ENCODE peak calls at places on chromosomes 4 and X, in six cellular contexts. One of them, this sample, is unnamed.
A peak's percentile ranks its signal among the peaks of the same experiment; 100 is the strongest.

GRCh38 chr4:100168521-100168920 is 21.7 kb downstream of the DDIT4L start:
- DNase-seq in HCT116: no peak
- DNase-seq in IMR-90: peak; percentile 63
- DNase-seq in astrocyte: peak; percentile 25
- DNase-seq in mammary epithelial cell: no peak
- DNase-seq in GM23338: no peak
- DNase-seq in this sample: peak; percentile 40

GRCh38 chr4:93828830-93829530 is 427 bp downstream of the ATOH1 start:
- DNase-seq in HCT116: no peak
- DNase-seq in IMR-90: no peak
- DNase-seq in astrocyte: no peak
- DNase-seq in mammary epithelial cell: no peak
- DNase-seq in GM23338: peak; percentile 82
- DNase-seq in this sample: no peak

GRCh38 chr4:156293657-156294297 is 340.1 kb upstream of the CTSO start:
- DNase-seq in HCT116: no peak
- DNase-seq in IMR-90: peak; percentile 93
- DNase-seq in astrocyte: peak; percentile 90
- DNase-seq in mammary epithelial cell: peak; percentile 71
- DNase-seq in GM23338: no peak
- DNase-seq in this sample: peak; percentile 94

GRCh38 chr4:129378346-129378745 is 282.4 kb downstream of the C4orf33 start:
- DNase-seq in HCT116: no peak
- DNase-seq in IMR-90: no peak
- DNase-seq in astrocyte: no peak
- DNase-seq in mammary epithelial cell: no peak
- DNase-seq in GM23338: no peak
- DNase-seq in this sample: no peak

GRCh38 chr4:185849543-185850185 is 37.7 kb upstream of the SORBS2 start:
- DNase-seq in HCT116: no peak
- DNase-seq in IMR-90: no peak
- DNase-seq in astrocyte: no peak
- DNase-seq in mammary epithelial cell: no peak
- DNase-seq in GM23338: no peak
- DNase-seq in this sample: no peak

GRCh38 chrX:3345281-3346081 is 971 bp downstream of the MXRA5 start:
- DNase-seq in HCT116: no peak
- DNase-seq in IMR-90: no peak
- DNase-seq in astrocyte: peak; percentile 44
- DNase-seq in mammary epithelial cell: peak; percentile 63
- DNase-seq in GM23338: peak; percentile 71
- DNase-seq in this sample: peak; percentile 56

GRCh38 chr4:102543030-102543505 is 41.9 kb downstream of the NFKB1 start:
- DNase-seq in HCT116: no peak
- DNase-seq in IMR-90: no peak
- DNase-seq in astrocyte: no peak
- DNase-seq in mammary epithelial cell: peak; percentile 58
- DNase-seq in GM23338: no peak
- DNase-seq in this sample: no peak

GRCh38 chr4:102165584-102165983 is 179.7 kb downstream of the SLC39A8 start:
- DNase-seq in HCT116: no peak
- DNase-seq in IMR-90: no peak
- DNase-seq in astrocyte: no peak
- DNase-seq in mammary epithelial cell: no peak
- DNase-seq in GM23338: peak; percentile 14
- DNase-seq in this sample: no peak

GRCh38 chr4:36386691-36387090 is 105.3 kb downstream of the DTHD1 start:
- DNase-seq in HCT116: no peak
- DNase-seq in IMR-90: no peak
- DNase-seq in astrocyte: no peak
- DNase-seq in mammary epithelial cell: no peak
- DNase-seq in GM23338: no peak
- DNase-seq in this sample: no peak

DNA sequence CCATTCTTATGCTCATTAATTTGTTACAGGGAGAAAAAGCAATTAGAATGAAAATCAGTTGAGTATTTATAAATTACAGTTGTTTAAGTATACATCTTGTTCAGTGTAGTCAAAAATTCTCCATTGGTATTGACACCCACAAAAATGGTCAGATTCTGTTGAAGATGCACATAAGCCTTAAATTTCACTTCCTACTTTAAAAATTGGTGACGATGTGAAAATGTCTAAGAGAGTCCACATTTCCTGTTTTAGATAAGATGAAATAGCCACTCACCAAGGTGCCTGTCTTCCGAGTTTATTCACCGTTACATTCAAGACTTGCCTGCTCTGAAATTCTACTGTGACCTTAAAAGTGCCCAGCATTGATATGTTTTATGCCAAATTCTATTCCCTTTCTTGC is 93.6 kb downstream of the GPR143 start:
- DNase-seq in HCT116: no peak
- DNase-seq in IMR-90: no peak
- DNase-seq in astrocyte: no peak
- DNase-seq in mammary epithelial cell: no peak
- DNase-seq in GM23338: no peak
- DNase-seq in this sample: no peak
- H2AFZ ChIP-seq in HCT116: no peak overlapping the region
- H2AFZ ChIP-seq in IMR-90: no peak overlapping the region
- H2AFZ ChIP-seq in astrocyte: no peak overlapping the region
- H2AFZ ChIP-seq in mammary epithelial cell: no peak overlapping the region
- H2AFZ ChIP-seq in GM23338: no peak overlapping the region
- H2AFZ ChIP-seq in this sample: no peak overlapping the region

GRCh38 chr4:184825394-184826314 is at the start of gene ACSL1:
- DNase-seq in HCT116: no peak
- DNase-seq in IMR-90: peak; percentile 53
- DNase-seq in astrocyte: peak; percentile 37
- DNase-seq in mammary epithelial cell: peak; percentile 56
- DNase-seq in GM23338: peak; percentile 79
- DNase-seq in this sample: peak; percentile 66
- TF ChIP-seq CTCF in HCT116: no peak
- TF ChIP-seq CTCF in IMR-90: peak; percentile 9
- TF ChIP-seq CTCF in astrocyte: no peak
- TF ChIP-seq CTCF in mammary epithelial cell: no peak
- TF ChIP-seq CTCF in GM23338: no peak
- TF ChIP-seq CTCF in this sample: no peak

DNA sequence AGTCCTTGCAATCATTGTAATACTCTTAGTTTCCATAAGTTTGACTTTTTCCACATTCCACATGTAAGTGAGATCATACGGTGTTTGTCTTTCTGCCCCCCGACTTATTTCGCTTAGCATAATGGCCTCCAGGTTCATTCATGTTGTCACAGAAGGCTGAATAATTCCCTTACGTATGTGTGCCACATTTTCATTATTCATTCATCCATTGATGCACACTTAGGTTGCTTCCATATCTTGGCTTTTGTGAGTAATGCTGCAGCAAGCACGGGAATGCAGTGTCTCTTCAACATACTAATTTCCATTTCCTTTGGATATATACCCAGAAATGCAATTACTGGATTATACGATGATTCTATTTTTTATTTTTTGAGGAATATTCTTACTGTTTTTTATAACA is 22.0 kb upstream of the VEGFC start:
- DNase-seq in HCT116: no peak
- DNase-seq in IMR-90: peak; percentile 87
- DNase-seq in astrocyte: peak; percentile 95
- DNase-seq in mammary epithelial cell: no peak
- DNase-seq in GM23338: no peak
- DNase-seq in this sample: no peak
- H2AFZ ChIP-seq in HCT116: no peak overlapping the region
- H2AFZ ChIP-seq in IMR-90: no peak overlapping the region
- H2AFZ ChIP-seq in astrocyte: peak overlapping the region; percentile 64
- H2AFZ ChIP-seq in mammary epithelial cell: no peak overlapping the region
- H2AFZ ChIP-seq in GM23338: no peak overlapping the region
- H2AFZ ChIP-seq in this sample: no peak overlapping the region

DNA sequence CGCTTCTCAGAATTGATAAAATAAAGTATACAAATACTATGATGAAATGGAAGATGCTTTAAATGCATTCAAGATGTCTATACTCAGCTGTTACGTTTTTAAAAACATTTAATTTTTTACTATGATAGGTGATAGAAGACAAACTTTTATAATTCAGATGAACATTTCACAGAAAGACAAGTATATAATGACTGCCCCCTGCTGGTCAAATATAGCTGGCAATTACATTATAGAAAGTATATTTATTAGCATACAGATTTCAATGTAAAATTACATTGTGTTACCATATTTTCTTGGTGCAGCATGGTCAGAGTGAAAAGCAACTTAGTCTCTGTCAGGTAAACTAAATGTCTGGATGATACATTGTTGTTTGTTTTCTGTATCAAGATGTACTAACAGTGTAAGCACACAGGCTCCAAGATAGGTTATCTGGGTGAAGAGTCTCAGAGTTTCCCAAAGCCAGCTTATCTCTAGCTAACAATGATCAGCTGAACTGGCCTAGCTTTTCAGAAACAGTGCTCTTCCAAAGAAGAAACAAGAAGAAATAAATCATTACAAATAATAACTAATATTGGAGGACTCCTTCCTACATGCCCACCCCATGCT is 54.1 kb downstream of the SRPX start:
- DNase-seq in HCT116: peak; percentile 3
- DNase-seq in IMR-90: peak; percentile 26
- DNase-seq in astrocyte: no peak
- DNase-seq in mammary epithelial cell: no peak
- DNase-seq in GM23338: peak; percentile 51
- DNase-seq in this sample: peak; percentile 42
- TF ChIP-seq CTCF in HCT116: peak; percentile 31
- TF ChIP-seq CTCF in IMR-90: peak; percentile 71
- TF ChIP-seq CTCF in astrocyte: peak; percentile 31
- TF ChIP-seq CTCF in mammary epithelial cell: peak; percentile 65
- TF ChIP-seq CTCF in GM23338: peak; percentile 71
- TF ChIP-seq CTCF in this sample: peak; percentile 37

DNA sequence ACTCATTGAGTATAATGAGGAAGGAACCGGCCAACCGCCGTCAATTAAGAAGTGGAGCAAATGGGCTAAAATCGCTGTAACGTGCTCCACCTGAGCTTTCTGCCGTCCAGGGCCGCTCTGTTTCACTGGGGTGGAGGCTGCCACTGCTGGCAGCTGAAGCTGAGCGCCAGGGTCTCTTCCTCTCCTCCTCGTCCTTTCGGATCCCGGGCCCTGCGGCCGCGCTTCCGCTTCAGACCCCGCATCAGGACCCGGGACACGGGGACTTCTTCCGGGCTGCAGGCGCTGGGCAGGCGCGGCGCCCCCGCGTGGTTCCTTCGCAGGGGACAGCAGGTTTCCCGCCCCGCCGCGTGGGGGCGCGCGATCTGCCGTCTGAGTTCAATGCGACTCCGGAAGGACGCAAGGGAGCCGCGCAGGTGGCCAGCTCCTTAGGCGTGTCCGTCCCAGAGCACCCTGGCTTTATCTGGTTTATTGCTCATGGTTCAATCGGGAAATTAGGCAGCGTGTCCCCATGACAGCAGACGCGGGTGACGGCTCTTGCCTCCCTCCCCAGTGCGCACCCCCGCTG is 519.8 kb downstream of the TRIML1 start:
- DNase-seq in HCT116: no peak
- DNase-seq in IMR-90: no peak
- DNase-seq in astrocyte: no peak
- DNase-seq in mammary epithelial cell: no peak
- DNase-seq in GM23338: peak; percentile 72
- DNase-seq in this sample: no peak
- H2AFZ ChIP-seq in HCT116: no peak overlapping the region
- H2AFZ ChIP-seq in IMR-90: no peak overlapping the region
- H2AFZ ChIP-seq in astrocyte: no peak overlapping the region
- H2AFZ ChIP-seq in mammary epithelial cell: no peak overlapping the region
- H2AFZ ChIP-seq in GM23338: peak overlapping the region; percentile 75
- H2AFZ ChIP-seq in this sample: no peak overlapping the region

GRCh38 chrX:106952988-106953387 is 32.8 kb downstream of the CLDN2 start:
- DNase-seq in HCT116: no peak
- DNase-seq in IMR-90: no peak
- DNase-seq in astrocyte: no peak
- DNase-seq in mammary epithelial cell: no peak
- DNase-seq in GM23338: no peak
- DNase-seq in this sample: peak; percentile 44
- TF ChIP-seq CTCF in HCT116: no peak
- TF ChIP-seq CTCF in IMR-90: peak; percentile 43
- TF ChIP-seq CTCF in astrocyte: peak; percentile 30
- TF ChIP-seq CTCF in mammary epithelial cell: peak; percentile 39
- TF ChIP-seq CTCF in GM23338: no peak
- TF ChIP-seq CTCF in this sample: peak; percentile 6

GRCh38 chr4:11469900-11470708 is 41.4 kb upstream of the HS3ST1 start:
- DNase-seq in HCT116: no peak
- DNase-seq in IMR-90: no peak
- DNase-seq in astrocyte: no peak
- DNase-seq in mammary epithelial cell: peak; percentile 77
- DNase-seq in GM23338: peak; percentile 22
- DNase-seq in this sample: no peak
- H2AFZ ChIP-seq in HCT116: no peak overlapping the region
- H2AFZ ChIP-seq in IMR-90: no peak overlapping the region
- H2AFZ ChIP-seq in astrocyte: no peak overlapping the region
- H2AFZ ChIP-seq in mammary epithelial cell: peak overlapping the region; percentile 81
- H2AFZ ChIP-seq in GM23338: peak overlapping the region; percentile 19
- H2AFZ ChIP-seq in this sample: no peak overlapping the region

DNA sequence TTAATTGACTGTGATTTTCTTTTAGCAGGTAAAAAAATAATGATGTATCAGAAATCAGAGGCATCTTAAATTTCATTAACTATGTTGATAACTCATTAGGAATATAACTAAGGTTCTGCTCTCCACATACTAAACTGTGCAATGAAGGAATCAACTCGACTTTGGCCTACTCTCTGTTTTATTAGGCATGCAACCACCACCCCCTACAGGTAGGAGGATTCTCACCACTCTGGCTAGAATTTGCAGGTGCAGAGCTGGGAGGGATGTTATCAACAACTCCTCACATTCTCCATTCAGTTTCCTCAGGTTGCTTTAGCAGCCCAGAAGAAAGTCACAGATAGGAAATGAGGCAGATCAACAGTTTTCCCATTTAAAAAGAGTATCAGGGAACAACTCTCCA is 160.1 kb downstream of the COX18 start:
- DNase-seq in HCT116: no peak
- DNase-seq in IMR-90: no peak
- DNase-seq in astrocyte: no peak
- DNase-seq in mammary epithelial cell: peak; percentile 14
- DNase-seq in GM23338: peak; percentile 77
- DNase-seq in this sample: no peak
- TF ChIP-seq CTCF in HCT116: peak; percentile 40
- TF ChIP-seq CTCF in IMR-90: peak; percentile 10
- TF ChIP-seq CTCF in astrocyte: no peak
- TF ChIP-seq CTCF in mammary epithelial cell: peak; percentile 22
- TF ChIP-seq CTCF in GM23338: peak; percentile 77
- TF ChIP-seq CTCF in this sample: no peak

This sample was measured in fibroblast of lung.